ENCODE peak calls at places on chromosomes 5 and 9, in eight cellular contexts. H is caudate nucleus, O is breast epithelium, V is GM23338, Q is adrenal gland, I is WERI-Rb-1, U is cardiac muscle cell, P is brain microvascular endothelial cell. A is an unnamed sample.

GRCh38 chr5:148085934-148086333 is 22.2 kb downstream of the SPINK5 start:
- DNase-seq in I (no peak), V (no peak), U (no peak), P (no peak), O (no peak), Q (no peak), H (no peak), A (no peak)

GRCh38 chr5:93355691-93356090 is 225.3 kb downstream of the NR2F1-AS1 start:
- DNase-seq in O (no peak), I (no peak), P (peak), Q (no peak), V (no peak), U (no peak), H (no peak), A (no peak)

GRCh38 chr5:12237837-12238575 is 333.8 kb upstream of the CTNND2 start:
- DNase-seq in I (no peak), P (no peak), V (peak), Q (no peak), U (no peak), H (no peak), O (no peak), A (no peak)

GRCh38 chr9:21988056-21988990 is 5.9 kb downstream of the CDKN2A start:
- DNase-seq in Q (no peak), H (no peak), I (no peak), P (no peak), U (no peak), V (no peak), O (no peak), A (no peak)

GRCh38 chr5:166581827-166582226 is 1709.6 kb upstream of the WWC1 start:
- DNase-seq in I (no peak), V (no peak), Q (no peak), U (no peak), H (no peak), O (no peak), P (no peak), A (no peak)

GRCh38 chr5:114363837-114364236 is 2.0 kb downstream of the KCNN2 start:
- DNase-seq in I (no peak), P (no peak), V (peak), H (no peak), U (no peak), Q (no peak), O (no peak), A (no peak)

GRCh38 chr5:134000116-134000515 is 4.7 kb downstream of the VDAC1 start:
- DNase-seq in U (no peak), I (no peak), O (no peak), H (no peak), V (no peak), P (no peak), Q (no peak), A (no peak)

GRCh38 chr5:115541586-115541985 is 3.0 kb downstream of the FEM1C start:
- DNase-seq in O (no peak), V (no peak), P (no peak), H (no peak), Q (no peak), I (no peak), U (no peak), A (no peak)

GRCh38 chr5:16784088-16784487 is 152.0 kb downstream of the MYO10 start:
- DNase-seq in V (no peak), I (no peak), U (no peak), Q (no peak), H (no peak), P (peak), O (no peak), A (no peak)

GRCh38 chr5:54758038-54758437 is 227.4 kb downstream of the ESM1 start:
- DNase-seq in O (no peak), H (no peak), I (no peak), V (no peak), Q (no peak), U (no peak), P (peak), A (no peak)

GRCh38 chr5:125272364-125272763 is 525.9 kb upstream of the ZNF608 start:
- DNase-seq in Q (no peak), I (no peak), H (no peak), O (no peak), P (no peak), U (no peak), V (no peak), A (no peak)

GRCh38 chr5:125263346-125263745 is 516.9 kb upstream of the ZNF608 start:
- DNase-seq in Q (no peak), I (no peak), O (no peak), P (no peak), V (no peak), U (no peak), H (no peak), A (no peak)

GRCh38 chr5:125269926-125270325 is 523.5 kb upstream of the ZNF608 start:
- DNase-seq in P (no peak), Q (no peak), I (no peak), O (no peak), V (no peak), H (no peak), U (no peak), A (no peak)

GRCh38 chr5:125266106-125266505 is 519.7 kb upstream of the ZNF608 start:
- DNase-seq in I (no peak), P (no peak), V (no peak), U (no peak), Q (no peak), O (no peak), H (no peak), A (no peak)

GRCh38 chr5:125267636-125268248 is 521.3 kb upstream of the ZNF608 start:
- DNase-seq in P (no peak), V (no peak), H (no peak), Q (no peak), O (no peak), U (no peak), I (peak), A (no peak)
- H3K27ac ChIP-seq in P (no peak), V (no peak), H (no peak), Q (no peak), O (no peak), U (no peak), I (peak), A (no peak)

GRCh38 chr9:136010176-136010575 is 49.0 kb upstream of the UBAC1 start:
- DNase-seq in O (no peak), P (no peak), Q (no peak), H (no peak), U (no peak), I (no peak), V (no peak), A (no peak)

GRCh38 chr9:136010615-136011341 is 49.6 kb upstream of the UBAC1 start:
- DNase-seq in Q (no peak), U (no peak), V (no peak), H (no peak), I (no peak), P (no peak), O (no peak), A (no peak)

GRCh38 chr9:136008693-136008997 is 47.5 kb upstream of the UBAC1 start:
- DNase-seq in I (no peak), P (no peak), H (no peak), Q (no peak), O (no peak), V (no peak), U (no peak), A (no peak)

GRCh38 chr9:136007906-136008692 is 46.9 kb upstream of the UBAC1 start:
- DNase-seq in O (no peak), Q (no peak), U (no peak), H (no peak), V (no peak), P (peak), I (no peak), A (no peak)

DNA sequence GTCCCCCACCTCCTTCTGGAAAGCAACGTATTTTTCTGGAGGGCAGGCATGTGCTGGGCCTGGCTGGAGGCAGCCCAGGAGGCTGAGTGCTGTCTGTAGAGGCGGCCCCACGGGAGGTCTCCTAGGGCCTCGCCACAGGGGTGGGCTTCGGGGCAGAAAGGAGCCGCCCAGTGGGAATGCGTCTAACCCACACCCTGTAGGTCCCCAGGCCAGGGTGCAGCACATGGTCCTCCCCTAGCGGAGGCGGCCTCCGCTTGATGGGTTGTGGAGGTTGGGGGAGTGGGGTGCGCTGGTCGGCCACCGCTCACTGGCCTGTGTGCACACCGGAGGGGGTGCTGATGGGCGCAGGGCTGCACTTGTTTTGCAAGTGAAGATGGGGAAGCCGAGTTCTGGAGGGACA is 48.3 kb upstream of the UBAC1 start:
- DNase-seq in V (no peak), Q (no peak), H (no peak), I (no peak), U (no peak), P (no peak), O (no peak), A (no peak)
- H3K27ac ChIP-seq in V (no peak), Q (no peak), H (peak), I (no peak), U (no peak), P (no peak), O (no peak), A (peak)

DNA sequence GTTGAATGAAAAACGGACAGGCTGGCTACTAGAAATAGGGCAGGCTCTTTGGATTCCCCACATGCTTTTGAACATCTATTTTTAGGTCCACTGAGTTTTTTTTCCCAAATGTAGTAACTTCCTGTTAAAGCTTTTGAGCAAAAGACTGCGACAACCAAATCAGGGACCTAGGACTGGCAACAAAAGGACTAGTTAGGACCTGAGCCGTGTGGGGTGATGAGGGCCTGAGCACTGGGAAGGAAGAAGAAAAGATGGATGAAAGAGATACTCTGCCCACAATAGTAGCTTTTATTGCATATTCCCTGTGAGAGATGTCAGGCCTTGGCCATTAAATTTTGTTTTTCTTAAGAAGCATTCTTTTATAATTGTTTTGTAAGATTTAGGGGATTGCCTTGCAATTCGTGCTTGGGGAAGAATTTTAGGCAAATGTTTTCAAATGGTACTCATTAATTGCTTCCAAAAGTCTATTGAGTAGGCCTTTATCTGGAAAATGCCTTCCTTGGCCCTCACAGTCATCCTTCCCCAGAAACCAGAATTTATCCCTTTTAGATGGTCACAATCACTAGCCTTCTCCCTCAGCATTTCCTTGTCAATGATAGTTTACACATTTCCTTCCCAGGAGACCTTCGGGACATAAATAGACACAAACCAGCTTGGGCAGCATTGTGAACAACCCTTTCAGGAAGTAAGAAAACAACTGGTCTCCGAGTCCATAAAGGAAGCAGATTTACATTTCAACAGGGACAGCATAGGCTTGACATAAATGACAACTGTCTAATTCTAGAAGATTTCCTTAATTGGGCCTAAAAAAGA is 166.5 kb downstream of the RMI1 start:
- DNase-seq in O (no peak), Q (no peak), I (no peak), V (no peak), H (no peak), U (no peak), P (no peak), A (no peak)
- H3K27ac ChIP-seq in O (no peak), Q (no peak), I (no peak), V (no peak), H (peak), U (peak), P (no peak), A (no peak)

GRCh38 chr5:138504799-138505198 is 38.2 kb downstream of the ETF1 start:
- DNase-seq in V (no peak), H (no peak), U (no peak), O (peak), I (no peak), P (no peak), Q (peak), A (peak)
- H3K27ac ChIP-seq in V (peak), H (peak), U (peak), O (peak), I (no peak), P (no peak), Q (no peak), A (no peak)

DNA sequence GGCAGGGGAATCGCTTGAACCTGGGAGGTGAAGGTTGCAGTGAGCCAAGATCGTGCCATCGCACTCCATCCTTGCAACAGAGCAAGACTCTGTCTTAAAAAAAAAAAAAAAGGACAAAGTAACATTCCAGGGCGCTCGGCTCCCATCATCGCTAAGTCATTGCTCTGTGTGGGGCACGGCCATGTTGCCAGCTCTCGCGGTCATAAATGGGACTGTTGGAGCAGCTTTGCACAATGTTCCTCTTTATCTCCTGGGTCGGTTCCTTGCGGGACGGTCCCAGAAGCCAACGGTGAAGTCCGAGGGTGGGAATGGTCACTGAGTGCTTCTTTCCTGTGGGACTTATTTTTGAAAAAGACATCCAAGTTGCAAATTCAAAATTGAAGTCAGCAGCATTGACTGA is 65.5 kb downstream of the HMCN2 start:
- DNase-seq in I (no peak), H (no peak), Q (no peak), O (no peak), U (no peak), V (no peak), P (no peak), A (no peak)
- H3K27ac ChIP-seq in I (no peak), H (no peak), Q (no peak), O (no peak), U (no peak), V (no peak), P (no peak), A (no peak)